ENCODE peak calls at places on chromosome 11, in seven cellular contexts. L is cardiac muscle cell, P is transverse colon, M is A549, X is upper lobe of right lung, C is body of pancreas, O is RWPE1. N is an unnamed sample.

GRCh38 chr11:77151804-77152513 is 23.9 kb downstream of the MYO7A start:
- DNase-seq in L (peak), P (peak), M (no peak), X (no peak), C (peak), O (no peak), N (no peak)

GRCh38 chr11:126654886-126655806 is 299.7 kb downstream of the ST3GAL4 start:
- DNase-seq in L (no peak), P (no peak), M (no peak), X (no peak), C (no peak), O (no peak), N (no peak)

GRCh38 chr11:86869966-86870570 is 69.7 kb downstream of the PRSS23 start:
- DNase-seq in L (peak), P (peak), M (peak), X (no peak), C (peak), O (peak), N (peak)

GRCh38 chr11:69475141-69475865 is 6.2 kb upstream of the LINC01488 start:
- DNase-seq in L (no peak), P (no peak), M (no peak), X (no peak), C (no peak), O (no peak), N (no peak)

GRCh38 chr11:73188301-73188700 is 29.8 kb upstream of the P2RY2 start:
- DNase-seq in L (no peak), P (no peak), M (no peak), X (no peak), C (no peak), O (no peak), N (peak)

GRCh38 chr11:68037481-68038225 is 1.2 kb upstream of the TCIRG1 start:
- DNase-seq in L (no peak), P (no peak), M (no peak), X (peak), C (peak), O (no peak), N (peak)

GRCh38 chr11:34219862-34220490 is 114.5 kb downstream of the NAT10 start:
- DNase-seq in L (peak), P (no peak), M (no peak), X (no peak), C (no peak), O (no peak), N (peak)

GRCh38 chr11:109150603-109151002 is 271.4 kb upstream of the C11orf87 start:
- DNase-seq in L (no peak), P (no peak), M (no peak), X (no peak), C (no peak), O (no peak), N (no peak)

GRCh38 chr11:73252577-73253191 is 19.5 kb upstream of the P2RY6 start:
- DNase-seq in L (no peak), P (no peak), M (peak), X (no peak), C (no peak), O (no peak), N (no peak)

GRCh38 chr11:27456140-27456801 is 16.3 kb downstream of the LGR4 start:
- DNase-seq in L (peak), P (no peak), M (peak), X (no peak), C (peak), O (no peak), N (no peak)

GRCh38 chr11:134273317-134273712 is 2.9 kb upstream of the GLB1L3 start:
- DNase-seq in L (no peak), P (no peak), M (no peak), X (no peak), C (no peak), O (no peak), N (no peak)

GRCh38 chr11:36441610-36442208 is 68.4 kb downstream of the TRAF6 start:
- DNase-seq in L (no peak), P (no peak), M (no peak), X (no peak), C (no peak), O (no peak), N (no peak)

GRCh38 chr11:17991799-17992433 is 20.9 kb downstream of the SERGEF start:
- DNase-seq in L (peak), P (peak), M (peak), X (no peak), C (peak), O (peak), N (no peak)

GRCh38 chr11:83464181-83464580 is 178.0 kb upstream of the CCDC90B start:
- DNase-seq in L (no peak), P (no peak), M (no peak), X (no peak), C (no peak), O (no peak), N (no peak)

GRCh38 chr11:76561245-76561644 is 109.3 kb downstream of the LRRC32 start:
- DNase-seq in L (no peak), P (no peak), M (no peak), X (no peak), C (no peak), O (no peak), N (no peak)

GRCh38 chr11:93540337-93540736 is 2.9 kb downstream of the SMCO4 start:
- DNase-seq in L (no peak), P (no peak), M (no peak), X (no peak), C (no peak), O (no peak), N (no peak)

GRCh38 chr11:114317738-114318137 is 21.5 kb downstream of the NNMT start:
- DNase-seq in L (peak), P (no peak), M (peak), X (peak), C (no peak), O (no peak), N (peak)

GRCh38 chr11:82900277-82901164 is at the start of gene PRCP:
- DNase-seq in L (peak), P (peak), M (peak), X (peak), C (peak), O (peak), N (peak)

GRCh38 chr11:83336993-83337392 is 50.8 kb upstream of the CCDC90B start:
- DNase-seq in L (no peak), P (no peak), M (no peak), X (no peak), C (no peak), O (no peak), N (no peak)

GRCh38 chr11:97990162-97990920 is 1030.4 kb upstream of the CNTN5 start:
- DNase-seq in L (peak), P (no peak), M (no peak), X (no peak), C (no peak), O (no peak), N (no peak)

GRCh38 chr11:133916790-133917440 is 39.9 kb downstream of the IGSF9B start:
- DNase-seq in L (no peak), P (no peak), M (no peak), X (no peak), C (no peak), O (no peak), N (no peak)

GRCh38 chr11:132862918-132863317 is 669.4 kb downstream of the OPCML start:
- DNase-seq in L (no peak), P (no peak), M (no peak), X (no peak), C (no peak), O (no peak), N (no peak)

GRCh38 chr11:73401217-73401923 is 25.2 kb downstream of the RELT start:
- DNase-seq in L (no peak), P (no peak), M (no peak), X (no peak), C (no peak), O (no peak), N (no peak)

DNA sequence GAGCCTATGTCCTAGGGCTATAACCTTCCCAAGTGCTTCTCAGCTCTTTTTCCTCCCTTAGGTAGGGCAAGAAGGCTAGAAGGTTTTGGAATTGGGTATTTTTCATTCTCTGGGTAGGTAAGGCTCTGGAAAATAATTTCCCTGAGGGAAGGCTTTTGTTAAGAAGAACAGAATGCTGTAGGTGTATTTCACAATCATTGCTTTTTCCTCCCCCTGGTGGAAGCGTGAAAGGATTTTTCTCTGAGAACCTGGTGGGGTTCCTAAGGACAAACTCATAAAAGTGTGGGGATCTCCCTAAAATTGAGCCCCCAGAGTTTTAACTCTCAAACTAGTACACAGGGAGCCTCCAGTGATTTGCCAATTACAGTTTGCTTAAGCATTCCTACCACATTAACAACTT is 41.1 kb upstream of the NARS2 start:
- DNase-seq in L (no peak), P (no peak), M (no peak), X (no peak), C (no peak), O (no peak), N (no peak)
- TF ChIP-seq CTCF in L (peak), P (no peak), M (no peak), X (no peak), C (no peak), O (no peak), N (no peak)

GRCh38 chr11:8242113-8242475 is 21.6 kb downstream of the LMO1 start:
- DNase-seq in L (no peak), P (no peak), M (no peak), X (no peak), C (no peak), O (no peak), N (no peak)
- H3K27ac ChIP-seq in L (no peak), P (no peak), M (no peak), X (no peak), C (no peak), O (no peak), N (no peak)

DNA sequence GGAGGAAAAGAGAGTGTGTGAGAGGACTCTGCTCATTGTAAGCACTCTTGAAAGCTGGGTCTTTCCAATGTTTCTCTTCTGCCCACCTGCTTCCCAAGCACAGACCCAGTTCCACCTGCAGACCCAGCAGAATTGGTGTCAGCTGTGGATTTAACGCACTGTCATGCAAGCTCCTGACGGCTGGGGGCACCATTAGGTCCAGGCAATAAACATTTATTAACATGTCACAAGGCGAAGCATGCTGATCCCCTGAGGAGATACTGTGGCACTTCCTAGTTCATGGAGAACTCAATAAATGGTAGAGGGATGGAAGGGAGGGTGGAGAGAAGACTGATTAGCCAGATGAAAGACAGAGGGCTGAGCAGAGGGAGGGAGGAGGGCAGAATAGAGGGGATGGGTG is 68.3 kb upstream of the TSPAN18 start:
- DNase-seq in L (peak), P (no peak), M (peak), X (no peak), C (no peak), O (no peak), N (no peak)
- TF ChIP-seq CTCF in L (peak), P (no peak), M (no peak), X (peak), C (no peak), O (no peak), N (no peak)

GRCh38 chr11:60936467-60937143 is 12.3 kb downstream of the TMEM132A start:
- DNase-seq in L (no peak), P (no peak), M (no peak), X (peak), C (no peak), O (no peak), N (no peak)
- H3K27ac ChIP-seq in L (no peak), P (no peak), M (no peak), X (peak), C (no peak), O (no peak), N (peak)

GRCh38 chr11:43574949-43575915 is 105.3 kb upstream of the HSD17B12 start:
- DNase-seq in L (peak), P (no peak), M (peak), X (no peak), C (no peak), O (no peak), N (peak)

GRCh38 chr11:43577566-43578264 is 102.8 kb upstream of the HSD17B12 start:
- DNase-seq in L (no peak), P (no peak), M (no peak), X (no peak), C (no peak), O (no peak), N (no peak)

GRCh38 chr11:43575931-43576833 is 104.4 kb upstream of the HSD17B12 start:
- DNase-seq in L (peak), P (no peak), M (no peak), X (no peak), C (no peak), O (no peak), N (no peak)

GRCh38 chr11:43578346-43579170 is 102.0 kb upstream of the HSD17B12 start:
- DNase-seq in L (peak), P (no peak), M (peak), X (no peak), C (no peak), O (peak), N (no peak)

DNA sequence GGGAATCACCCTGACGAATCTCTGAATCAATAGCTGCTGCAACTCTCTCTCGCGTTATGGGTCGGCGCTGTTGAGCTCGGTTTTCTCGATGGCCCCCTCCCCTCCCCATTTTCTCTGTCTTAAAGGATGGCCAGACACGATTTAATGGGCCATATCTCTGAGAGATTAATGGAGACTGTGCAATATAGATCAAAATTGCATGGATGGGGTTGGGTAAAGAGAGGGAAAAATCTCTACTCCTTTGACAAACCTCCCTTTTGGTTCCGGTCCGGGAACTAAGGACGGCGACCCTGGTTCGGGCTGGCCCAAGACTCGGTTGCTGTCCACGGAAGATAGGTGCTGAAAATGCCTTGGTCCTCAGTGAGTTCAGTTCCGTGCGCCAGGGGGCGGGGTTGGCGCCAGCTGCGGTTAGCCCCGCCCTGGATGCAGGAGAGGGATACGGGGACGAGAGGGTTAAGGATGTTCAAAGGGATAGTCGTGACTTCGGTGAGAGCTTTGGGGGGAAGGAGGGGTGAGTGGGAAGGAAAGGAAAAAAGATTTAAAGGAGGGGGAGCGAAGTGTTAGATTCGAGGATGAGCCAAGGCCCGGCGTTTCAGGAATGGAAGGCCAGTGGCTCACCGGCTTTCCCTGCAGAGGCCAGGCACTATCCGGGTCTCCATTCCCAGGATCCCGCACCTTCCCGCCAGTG is 103.6 kb upstream of the HSD17B12 start:
- DNase-seq in L (peak), P (no peak), M (peak), X (no peak), C (no peak), O (peak), N (peak)
- TF ChIP-seq CTCF in L (peak), P (no peak), M (no peak), X (peak), C (peak), O (no peak), N (peak)

GRCh38 chr11:35246725-35247124 is 107.8 kb downstream of the CD44 start:
- DNase-seq in L (peak), P (no peak), M (no peak), X (no peak), C (no peak), O (no peak), N (peak)

GRCh38 chr11:35247428-35247827 is 108.5 kb downstream of the CD44 start:
- DNase-seq in L (no peak), P (peak), M (no peak), X (no peak), C (peak), O (no peak), N (no peak)

GRCh38 chr11:35248558-35249323 is 109.8 kb downstream of the CD44 start:
- DNase-seq in L (no peak), P (no peak), M (no peak), X (no peak), C (no peak), O (no peak), N (no peak)

GRCh38 chr11:35245786-35246185 is 106.8 kb downstream of the CD44 start:
- DNase-seq in L (no peak), P (no peak), M (no peak), X (no peak), C (no peak), O (no peak), N (peak)

GRCh38 chr11:35247863-35248262 is 108.9 kb downstream of the CD44 start:
- DNase-seq in L (no peak), P (no peak), M (no peak), X (no peak), C (no peak), O (no peak), N (no peak)
- H3K27ac ChIP-seq in L (no peak), P (peak), M (no peak), X (no peak), C (no peak), O (no peak), N (no peak)

GRCh38 chr11:88475991-88476418 is 138.5 kb upstream of the CTSC start:
- DNase-seq in L (no peak), P (no peak), M (no peak), X (no peak), C (no peak), O (no peak), N (no peak)
- TF ChIP-seq CTCF in L (no peak), P (no peak), M (no peak), X (no peak), C (no peak), O (no peak), N (no peak)

GRCh38 chr11:11588243-11588642 is 33.6 kb downstream of the GALNT18 start:
- DNase-seq in L (no peak), P (no peak), M (no peak), X (no peak), C (no peak), O (no peak), N (peak)
- H3K27ac ChIP-seq in L (no peak), P (no peak), M (no peak), X (no peak), C (no peak), O (no peak), N (no peak)

DNA sequence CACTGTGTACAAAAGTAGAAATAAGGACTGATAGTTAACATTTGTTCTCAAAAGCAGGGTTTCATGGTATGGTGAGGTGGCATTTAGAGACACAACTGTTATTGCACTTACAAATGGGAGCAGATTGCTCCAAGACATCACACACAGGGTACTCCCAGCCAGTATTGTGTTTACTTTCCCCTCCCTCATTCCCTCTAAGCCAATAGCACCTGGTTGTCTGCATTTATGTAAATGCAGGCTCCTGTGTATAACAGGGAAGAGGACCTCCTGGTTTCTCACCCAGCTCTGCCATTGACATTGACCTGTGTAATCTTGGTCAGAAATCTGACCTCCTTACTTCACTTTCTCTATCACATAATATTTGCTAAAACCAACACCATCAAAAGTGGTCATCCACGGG is 154.4 kb downstream of the NAV2 start:
- DNase-seq in L (no peak), P (no peak), M (no peak), X (no peak), C (no peak), O (no peak), N (no peak)
- TF ChIP-seq CTCF in L (no peak), P (no peak), M (no peak), X (no peak), C (no peak), O (no peak), N (no peak)

N was measured in heart left ventricle.